ENCODE peak calls at places on chromosomes 12 and 14, in seven cellular contexts. E, H, D, L, K, A and S are unnamed samples.

GRCh38 chr12:132454949-132455418 is 35.0 kb upstream of the FBRSL1 start:
- DNase-seq in E (no peak), H (no peak), D (no peak), L (no peak), K (no peak), A (no peak), S (no peak)

GRCh38 chr12:29103539-29103974 is 45.5 kb upstream of the FAR2 start:
- DNase-seq in E (no peak), H (peak; percentile 36), D (no peak), L (peak; percentile 3), K (no peak), A (no peak), S (no peak)

GRCh38 chr12:49058366-49059062 is 2.1 kb downstream of the KMT2D start:
- DNase-seq in E (no peak), H (no peak), D (no peak), L (no peak), K (no peak), A (peak; percentile 27), S (peak; percentile 43)

GRCh38 chr12:101995684-101996083 is 66.1 kb downstream of the WASHC3 start:
- DNase-seq in E (no peak), H (no peak), D (no peak), L (no peak), K (no peak), A (no peak), S (no peak)

GRCh38 chr12:7934560-7935463 is 1.2 kb downstream of the SLC2A3 start:
- DNase-seq in E (no peak), H (no peak), D (no peak), L (no peak), K (no peak), A (peak; percentile 39), S (no peak)

GRCh38 chr14:68807987-68808386 is 15.1 kb upstream of the ZFP36L1 start:
- DNase-seq in E (no peak), H (no peak), D (no peak), L (no peak), K (peak; percentile 20), A (no peak), S (peak; percentile 77)

GRCh38 chr12:80053048-80053790 is 46.1 kb upstream of the OTOGL start:
- DNase-seq in E (no peak), H (no peak), D (peak; percentile 32), L (peak; percentile 80), K (peak; percentile 93), A (peak; percentile 96), S (no peak)

GRCh38 chr12:69904761-69905160 is 79.7 kb downstream of the MYRFL start:
- DNase-seq in E (no peak), H (no peak), D (no peak), L (no peak), K (no peak), A (peak; percentile 67), S (no peak)

GRCh38 chr12:1804545-1805332 is 15.6 kb upstream of the LRTM2 start:
- DNase-seq in E (peak; percentile 73), H (peak; percentile 84), D (peak; percentile 93), L (peak; percentile 93), K (peak; percentile 88), A (peak; percentile 93), S (peak; percentile 68)

GRCh38 chr12:54604436-54604835 is 16.0 kb upstream of the PPP1R1A start:
- DNase-seq in E (no peak), H (no peak), D (no peak), L (no peak), K (no peak), A (no peak), S (no peak)

GRCh38 chr12:108312885-108313203 is 26.3 kb downstream of the CMKLR1 start:
- DNase-seq in E (no peak), H (no peak), D (no peak), L (peak; percentile 63), K (peak; percentile 58), A (peak; percentile 53), S (peak; percentile 38)

GRCh38 chr12:57452937-57453509 is 2.1 kb upstream of the INHBE start:
- DNase-seq in E (no peak), H (no peak), D (peak; percentile 79), L (peak; percentile 88), K (peak; percentile 72), A (peak; percentile 89), S (peak; percentile 55)

GRCh38 chr14:59836116-59836515 is 34.5 kb downstream of the RTN1 start:
- DNase-seq in E (no peak), H (no peak), D (no peak), L (no peak), K (no peak), A (no peak), S (no peak)

GRCh38 chr12:47991106-47991550 is 13.1 kb downstream of the COL2A1 start:
- DNase-seq in E (no peak), H (no peak), D (no peak), L (no peak), K (no peak), A (no peak), S (peak; percentile 26)

GRCh38 chr12:8446642-8447547 is 8.9 kb upstream of the CLEC6A start:
- DNase-seq in E (no peak), H (no peak), D (no peak), L (no peak), K (no peak), A (no peak), S (no peak)

GRCh38 chr12:124315316-124315924 is 20.5 kb downstream of the RFLNA start:
- DNase-seq in E (no peak), H (no peak), D (no peak), L (no peak), K (no peak), A (no peak), S (no peak)

GRCh38 chr12:111160350-111161142 is 208.3 kb downstream of the PHETA1 start:
- DNase-seq in E (no peak), H (no peak), D (no peak), L (no peak), K (no peak), A (no peak), S (no peak)

GRCh38 chr12:109053382-109054123 is 1.2 kb downstream of the USP30 start:
- DNase-seq in E (no peak), H (no peak), D (peak; percentile 34), L (peak; percentile 21), K (no peak), A (peak; percentile 19), S (no peak)

GRCh38 chr14:105281354-105282097 is 19.3 kb downstream of the BRF1 start:
- DNase-seq in E (no peak), H (no peak), D (no peak), L (peak; percentile 65), K (no peak), A (peak; percentile 81), S (no peak)

GRCh38 chr14:95085321-95085720 is 72.0 kb downstream of the DICER1 start:
- DNase-seq in E (no peak), H (no peak), D (no peak), L (no peak), K (no peak), A (no peak), S (no peak)

GRCh38 chr12:75825686-75826085 is 205.9 kb downstream of the PHLDA1 start:
- DNase-seq in E (no peak), H (no peak), D (no peak), L (no peak), K (no peak), A (peak; percentile 84), S (no peak)

GRCh38 chr14:44966601-44967336 is 4.8 kb downstream of the TOGARAM1 start:
- DNase-seq in E (no peak), H (no peak), D (no peak), L (no peak), K (no peak), A (peak; percentile 13), S (no peak)

DNA sequence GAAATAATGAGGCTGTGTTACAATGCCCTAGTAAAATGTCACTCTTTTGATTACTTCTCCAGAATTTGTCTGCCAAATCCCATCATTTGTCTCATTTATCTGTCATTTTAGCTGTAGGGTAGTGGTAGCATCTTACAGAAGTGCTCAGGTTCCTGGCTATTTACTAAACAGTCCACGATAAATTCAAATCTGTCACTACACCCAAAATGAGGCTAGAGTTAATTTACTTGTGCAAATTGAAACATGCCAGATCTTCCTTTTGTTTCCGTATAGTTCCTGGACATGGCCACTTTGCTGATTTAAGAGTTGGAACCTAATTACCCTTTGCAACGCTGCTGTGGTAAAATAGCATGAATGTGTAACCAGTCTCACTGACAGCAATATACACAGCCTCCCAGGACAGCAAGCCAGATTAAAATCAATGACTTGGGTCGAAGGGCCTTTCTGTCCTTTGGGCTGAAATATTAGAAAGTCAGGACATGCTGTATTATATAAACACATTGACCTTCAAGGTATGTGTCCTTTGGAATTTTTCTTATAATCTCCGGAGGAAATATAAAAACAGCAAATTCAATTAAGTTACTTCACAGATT is 485.4 kb downstream of the MDGA2 start:
- DNase-seq in E (no peak), H (no peak), D (no peak), L (no peak), K (no peak), A (no peak), S (no peak)
- H3K4me3 ChIP-seq in E (no peak overlapping the region), H (no peak overlapping the region), D (no peak overlapping the region), L (no peak overlapping the region), K (no peak overlapping the region), A (no peak overlapping the region), S (no peak overlapping the region)

GRCh38 chr12:64780220-64780530 is 21.0 kb upstream of the GNS start:
- DNase-seq in E (no peak), H (no peak), D (no peak), L (no peak), K (no peak), A (no peak), S (no peak)
- H3K27me3 ChIP-seq in E (peaks cover 52% of the 10 kb centered on the region), H (peaks cover 26% of the 10 kb centered on the region), D (no peaks in the 10 kb centered on the region), L (no peaks in the 10 kb centered on the region), K (no peaks in the 10 kb centered on the region), A (peaks cover 64% of the 10 kb centered on the region), S (no peaks in the 10 kb centered on the region)

GRCh38 chr12:6891637-6892036 is 13.0 kb upstream of the LRRC23 start:
- DNase-seq in E (no peak), H (no peak), D (no peak), L (no peak), K (no peak), A (no peak), S (no peak)
- H3K27ac ChIP-seq in E (peak overlapping the region; percentile 93), H (peak overlapping the region; percentile 96), D (peak overlapping the region; percentile 89), L (peak overlapping the region; percentile 84), K (peak overlapping the region; percentile 86), A (peak overlapping the region; percentile 88), S (peak overlapping the region; percentile 69)

GRCh38 chr12:71075743-71076142 is 82.1 kb downstream of the TSPAN8 start:
- DNase-seq in E (no peak), H (no peak), D (no peak), L (no peak), K (no peak), A (no peak), S (no peak)

GRCh38 chr12:71070416-71071155 is 87.2 kb downstream of the TSPAN8 start:
- DNase-seq in E (no peak), H (no peak), D (no peak), L (no peak), K (no peak), A (peak; percentile 71), S (no peak)

GRCh38 chr12:71069317-71069716 is 88.5 kb downstream of the TSPAN8 start:
- DNase-seq in E (no peak), H (no peak), D (no peak), L (no peak), K (no peak), A (peak; percentile 9), S (no peak)

DNA sequence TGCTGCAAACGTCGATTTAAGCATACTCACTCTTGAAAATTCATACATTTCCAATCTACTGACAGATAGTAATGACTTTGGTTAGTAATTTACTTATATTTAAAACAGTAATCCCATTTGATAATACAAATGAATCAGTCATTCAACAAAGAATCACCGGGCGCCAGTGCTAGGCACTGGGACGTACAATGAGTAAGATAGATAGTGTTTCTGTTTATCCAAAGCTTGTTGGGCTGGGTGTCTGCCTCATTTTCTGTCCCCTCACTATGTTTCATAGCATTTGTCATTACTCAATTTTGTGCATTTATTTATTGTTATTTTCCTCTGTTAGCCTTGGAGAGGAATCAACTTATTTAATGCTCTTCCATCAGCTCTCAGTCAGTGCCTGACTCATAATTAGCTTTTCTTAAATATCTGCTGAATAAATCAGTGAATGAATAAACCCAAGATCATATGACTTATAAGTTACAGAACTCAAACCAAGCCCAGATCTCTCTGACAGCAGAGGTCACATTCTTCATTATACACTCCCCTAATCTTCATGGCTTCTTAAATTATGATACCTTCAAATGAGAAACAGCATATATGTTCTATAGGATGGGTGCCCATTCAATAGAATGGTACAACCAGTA is 86.2 kb downstream of the TSPAN8 start:
- DNase-seq in E (no peak), H (no peak), D (no peak), L (no peak), K (no peak), A (peak; percentile 49), S (no peak)
- H3K4me3 ChIP-seq in E (no peak overlapping the region), H (no peak overlapping the region), D (no peak overlapping the region), L (no peak overlapping the region), K (no peak overlapping the region), A (peak overlapping the region; percentile 24), S (no peak overlapping the region)